ENCODE peak calls at places on chromosome 18, in nine cellular contexts. N is neural progenitor cell, O is sigmoid colon, Q is H9, E is kidney, T is IMR-90, X is lower lobe of right lung, H is SJSA1, Z is hepatocyte. I is an unnamed sample.

GRCh38 chr18:14025306-14025940 is 106.8 kb downstream of the ZNF519 start:
- DNase-seq in E (peak; percentile 40), X (no peak), Q (peak; percentile 57), H (no peak), O (no peak), N (no peak), T (no peak), Z (no peak), I (no peak)

GRCh38 chr18:1865869-1866268 is 705.4 kb downstream of the METTL4 start:
- DNase-seq in E (no peak), Q (no peak), X (no peak), N (no peak), O (no peak), H (no peak), T (no peak), Z (no peak), I (no peak)

GRCh38 chr18:1998121-1998520 is 573.2 kb downstream of the METTL4 start:
- DNase-seq in Q (no peak), E (no peak), T (no peak), O (no peak), H (no peak), Z (peak; percentile 15), N (no peak), X (no peak), I (no peak)

GRCh38 chr18:63131106-63131943 is 188.2 kb downstream of the BCL2 start:
- DNase-seq in X (no peak), N (peak; percentile 64), E (no peak), Z (peak; percentile 68), Q (peak; percentile 43), O (peak; percentile 73), H (peak; percentile 54), T (peak; percentile 59), I (no peak)

GRCh38 chr18:44725300-44726096 is 44.8 kb downstream of the SETBP1 start:
- DNase-seq in Z (no peak), N (no peak), X (no peak), T (peak; percentile 43), Q (no peak), O (peak; percentile 76), E (peak; percentile 87), H (peak; percentile 73), I (no peak)

GRCh38 chr18:2083691-2084090 is 487.6 kb downstream of the METTL4 start:
- DNase-seq in T (no peak), H (no peak), N (peak; percentile 8), E (no peak), Z (peak; percentile 41), O (no peak), Q (peak; percentile 58), X (no peak), I (no peak)

GRCh38 chr18:7568426-7568825 is 1.3 kb downstream of the PTPRM start:
- DNase-seq in N (peak; percentile 77), H (peak; percentile 65), X (peak; percentile 62), Z (peak; percentile 66), Q (peak; percentile 68), T (peak; percentile 20), O (peak; percentile 71), E (peak; percentile 87), I (peak; percentile 66)

GRCh38 chr18:41948544-41949110 is 6.4 kb upstream of the PIK3C3 start:
- DNase-seq in T (no peak), Z (no peak), Q (no peak), N (no peak), E (no peak), X (no peak), H (no peak), O (no peak), I (no peak)

GRCh38 chr18:34957119-34957863 is 83.9 kb upstream of the MAPRE2 start:
- DNase-seq in N (no peak), E (no peak), H (peak; percentile 47), X (no peak), T (no peak), Q (no peak), O (no peak), Z (no peak), I (no peak)

GRCh38 chr18:76619342-76620315 is 124.6 kb upstream of the ZNF516 start:
- DNase-seq in Z (peak; percentile 78), H (no peak), Q (peak; percentile 81), E (peak; percentile 88), T (peak; percentile 58), X (peak; percentile 80), N (peak; percentile 78), O (peak; percentile 86), I (no peak)

GRCh38 chr18:45337477-45337876 is 277.8 kb upstream of the SLC14A2 start:
- DNase-seq in Z (no peak), E (no peak), Q (no peak), X (no peak), N (no peak), O (no peak), H (no peak), T (no peak), I (no peak)

GRCh38 chr18:48055351-48055750 is 124.9 kb upstream of the SMAD2 start:
- DNase-seq in E (peak; percentile 46), T (no peak), Q (no peak), O (no peak), Z (no peak), X (no peak), N (no peak), H (no peak), I (no peak)

GRCh38 chr18:52288403-52289004 is 51.5 kb upstream of the DCC start:
- DNase-seq in T (no peak), X (peak; percentile 51), H (no peak), Q (peak; percentile 63), E (no peak), Z (peak; percentile 53), N (peak; percentile 66), O (no peak), I (no peak)

GRCh38 chr18:3790702-3791101 is 340.7 kb downstream of the TGIF1 start:
- DNase-seq in E (no peak), N (no peak), H (no peak), Z (no peak), Q (no peak), T (no peak), X (no peak), O (no peak), I (no peak)

GRCh38 chr18:65259403-65259802 is 491.4 kb upstream of the CDH7 start:
- DNase-seq in Z (no peak), Q (no peak), T (no peak), E (no peak), O (no peak), N (no peak), H (no peak), X (no peak), I (no peak)

GRCh38 chr18:2478662-2479061 is 92.6 kb downstream of the METTL4 start:
- DNase-seq in E (no peak), O (no peak), Z (no peak), N (no peak), Q (no peak), H (no peak), T (no peak), X (no peak), I (no peak)

GRCh38 chr18:49619792-49620191 is 57.9 kb downstream of the LIPG start:
- DNase-seq in Q (no peak), E (no peak), Z (no peak), O (no peak), X (no peak), T (no peak), H (no peak), N (no peak), I (no peak)

GRCh38 chr18:28594034-28594433 is 417.1 kb upstream of the CDH2 start:
- DNase-seq in T (peak; percentile 41), N (no peak), E (no peak), X (no peak), O (no peak), Z (no peak), H (no peak), Q (no peak), I (no peak)

GRCh38 chr18:11387880-11388279 is 221.5 kb upstream of the SLC35G4 start:
- DNase-seq in Q (peak; percentile 46), H (peak; percentile 72), T (peak; percentile 47), O (no peak), N (peak; percentile 46), X (no peak), Z (peak; percentile 73), E (no peak), I (no peak)

GRCh38 chr18:79433431-79433830 is 37.7 kb downstream of the NFATC1 start:
- DNase-seq in Q (no peak), E (no peak), X (no peak), T (no peak), O (no peak), H (no peak), Z (no peak), N (no peak), I (no peak)

GRCh38 chr18:79434611-79435010 is 38.9 kb downstream of the NFATC1 start:
- DNase-seq in H (no peak), O (no peak), N (no peak), Z (no peak), X (no peak), Q (no peak), T (no peak), E (no peak), I (no peak)

GRCh38 chr18:79429381-79429780 is 33.7 kb downstream of the NFATC1 start:
- DNase-seq in T (no peak), E (peak; percentile 70), H (no peak), X (no peak), N (no peak), Q (no peak), Z (no peak), O (no peak), I (no peak)

GRCh38 chr18:79429785-79430281 is 34.1 kb downstream of the NFATC1 start:
- DNase-seq in E (peak; percentile 57), T (no peak), O (no peak), N (no peak), Q (no peak), X (no peak), Z (no peak), H (no peak), I (no peak)

GRCh38 chr18:79432376-79433120 is 36.8 kb downstream of the NFATC1 start:
- DNase-seq in H (no peak), Z (no peak), Q (no peak), O (no peak), E (peak; percentile 69), X (no peak), N (no peak), T (no peak), I (no peak)
- H3K4me1 ChIP-seq in H (no peaks in the 10 kb centered on the region), Z (no peaks in the 10 kb centered on the region), Q (no peaks in the 10 kb centered on the region), O (no peaks in the 10 kb centered on the region), E (no peaks in the 10 kb centered on the region), X (no peaks in the 10 kb centered on the region), N (no peaks in the 10 kb centered on the region), T (no peaks in the 10 kb centered on the region), I (no peaks in the 10 kb centered on the region)

GRCh38 chr18:58335223-58335622 is 291.2 kb downstream of the NEDD4L start:
- DNase-seq in T (no peak), X (no peak), O (no peak), N (peak; percentile 58), Z (no peak), E (no peak), Q (no peak), H (no peak), I (no peak)
- H3K27ac ChIP-seq in T (no peak overlapping the region), X (no peak overlapping the region), O (no peak overlapping the region), N (no peak overlapping the region), Z (no peak overlapping the region), E (no peak overlapping the region), Q (no peak overlapping the region), H (no peak overlapping the region), I (no peak overlapping the region)

GRCh38 chr18:30618567-30618966 is 424.0 kb downstream of the DSC3 start:
- DNase-seq in Z (no peak), O (no peak), Q (no peak), N (no peak), X (no peak), T (no peak), H (no peak), E (no peak), I (no peak)
- H3K4me1 ChIP-seq in Z (no peaks in the 10 kb centered on the region), O (no peaks in the 10 kb centered on the region), Q (no peaks in the 10 kb centered on the region), N (peaks cover 4% of the 10 kb centered on the region), X (no peaks in the 10 kb centered on the region), T (no peaks in the 10 kb centered on the region), H (no peaks in the 10 kb centered on the region), E (no peaks in the 10 kb centered on the region), I (no peaks in the 10 kb centered on the region)

GRCh38 chr18:9627642-9628041 is 13.3 kb upstream of the PPP4R1 start:
- DNase-seq in X (no peak), Z (no peak), O (no peak), E (no peak), T (peak; percentile 65), H (no peak), Q (no peak), N (no peak), I (no peak)
- H3K27ac ChIP-seq in X (no peak overlapping the region), Z (no peak overlapping the region), O (no peak overlapping the region), E (no peak overlapping the region), T (no peak overlapping the region), H (peak overlapping the region; percentile 47), Q (no peak overlapping the region), N (no peak overlapping the region), I (peak overlapping the region; percentile 43)